ENCODE peak calls at places on chromosomes 4 and X, in four cellular contexts. One of them, this sample, is unnamed. For H3K27me3 and H3K4me1, the result is how much of the 10 kb centered on the place peaks cover.

GRCh38 chr4:147547314-147548056 is 66.6 kb downstream of the EDNRA start:
- DNase-seq in IMR-90: peak
- DNase-seq in left lung: no peak
- DNase-seq in right atrium auricular region: no peak
- DNase-seq in this sample: no peak

GRCh38 chr4:120850048-120850599 is 72.4 kb downstream of the PRDM5 start:
- DNase-seq in IMR-90: peak
- DNase-seq in left lung: no peak
- DNase-seq in right atrium auricular region: no peak
- DNase-seq in this sample: no peak

GRCh38 chr4:93897559-93897958 is 69.0 kb downstream of the ATOH1 start:
- DNase-seq in right atrium auricular region: no peak
- DNase-seq in left lung: no peak
- DNase-seq in IMR-90: no peak
- DNase-seq in this sample: peak

GRCh38 chr4:162872001-162872400 is 294.7 kb downstream of the NAF1 start:
- DNase-seq in IMR-90: no peak
- DNase-seq in left lung: no peak
- DNase-seq in right atrium auricular region: no peak
- DNase-seq in this sample: no peak

GRCh38 chr4:20493761-20494353 is 206.4 kb upstream of the PACRGL start:
- DNase-seq in left lung: no peak
- DNase-seq in right atrium auricular region: no peak
- DNase-seq in IMR-90: peak
- DNase-seq in this sample: no peak

GRCh38 chr4:156594619-156595018 is 377.0 kb downstream of the PDGFC start:
- DNase-seq in right atrium auricular region: no peak
- DNase-seq in IMR-90: no peak
- DNase-seq in left lung: no peak
- DNase-seq in this sample: no peak

GRCh38 chr4:176981551-176981950 is 188.8 kb upstream of the VEGFC start:
- DNase-seq in IMR-90: peak
- DNase-seq in left lung: no peak
- DNase-seq in right atrium auricular region: no peak
- DNase-seq in this sample: no peak

GRCh38 chrX:153968754-153969124 is 2.9 kb downstream of the HCFC1 start:
- DNase-seq in left lung: no peak
- DNase-seq in right atrium auricular region: no peak
- DNase-seq in IMR-90: no peak
- DNase-seq in this sample: peak

GRCh38 chr4:93829531-93830089 is 1.1 kb downstream of the ATOH1 start:
- DNase-seq in left lung: peak
- DNase-seq in right atrium auricular region: no peak
- DNase-seq in IMR-90: no peak
- DNase-seq in this sample: no peak

GRCh38 chrX:31714797-31715196 is 643.0 kb upstream of the FTHL17 start:
- DNase-seq in left lung: no peak
- DNase-seq in right atrium auricular region: no peak
- DNase-seq in IMR-90: no peak
- DNase-seq in this sample: no peak

GRCh38 chr4:4712800-4713528 is 146.5 kb upstream of the MSX1 start:
- DNase-seq in right atrium auricular region: no peak
- DNase-seq in left lung: no peak
- DNase-seq in IMR-90: no peak
- DNase-seq in this sample: no peak

GRCh38 chr4:47251363-47252135 is 212.0 kb downstream of the COMMD8 start:
- DNase-seq in IMR-90: no peak
- DNase-seq in right atrium auricular region: no peak
- DNase-seq in left lung: no peak
- DNase-seq in this sample: no peak

GRCh38 chr4:114879916-114880315 is 233.5 kb downstream of the NDST4 start:
- DNase-seq in right atrium auricular region: no peak
- DNase-seq in IMR-90: no peak
- DNase-seq in left lung: no peak
- DNase-seq in this sample: no peak

GRCh38 chrX:11998944-11999343 is 139.3 kb upstream of the FRMPD4 start:
- DNase-seq in left lung: no peak
- DNase-seq in IMR-90: no peak
- DNase-seq in right atrium auricular region: no peak
- DNase-seq in this sample: no peak

GRCh38 chr4:113064244-113064643 is 14.8 kb downstream of the ANK2 start:
- DNase-seq in IMR-90: no peak
- DNase-seq in right atrium auricular region: no peak
- DNase-seq in left lung: no peak
- DNase-seq in this sample: no peak

GRCh38 chr4:89492476-89493110 is 185.0 kb upstream of the GPRIN3 start:
- DNase-seq in IMR-90: peak
- DNase-seq in right atrium auricular region: no peak
- DNase-seq in left lung: no peak
- DNase-seq in this sample: no peak

GRCh38 chr4:78707793-78708192 is 68.4 kb upstream of the BMP2K start:
- DNase-seq in right atrium auricular region: no peak
- DNase-seq in IMR-90: no peak
- DNase-seq in left lung: no peak
- DNase-seq in this sample: no peak

GRCh38 chr4:113157086-113157857 is 107.8 kb downstream of the ANK2 start:
- DNase-seq in IMR-90: no peak
- DNase-seq in right atrium auricular region: no peak
- DNase-seq in left lung: no peak
- DNase-seq in this sample: no peak

GRCh38 chr4:6191448-6192130 is 8.8 kb downstream of the JAKMIP1 start:
- DNase-seq in IMR-90: no peak
- DNase-seq in right atrium auricular region: no peak
- DNase-seq in left lung: no peak
- DNase-seq in this sample: no peak

GRCh38 chr4:113683143-113683542 is 78.4 kb downstream of the CAMK2D start:
- DNase-seq in IMR-90: no peak
- DNase-seq in left lung: no peak
- DNase-seq in right atrium auricular region: no peak
- DNase-seq in this sample: peak

GRCh38 chr4:32148120-32148666 is 1428.0 kb downstream of the PCDH7 start:
- DNase-seq in right atrium auricular region: no peak
- DNase-seq in left lung: no peak
- DNase-seq in IMR-90: no peak
- DNase-seq in this sample: no peak

GRCh38 chrX:107659286-107659685 is 31.0 kb downstream of the PRPS1 start:
- DNase-seq in left lung: no peak
- DNase-seq in right atrium auricular region: no peak
- DNase-seq in IMR-90: no peak
- DNase-seq in this sample: no peak

GRCh38 chr4:139007640-139008039 is 7.9 kb upstream of the NOCT start:
- DNase-seq in IMR-90: no peak
- DNase-seq in right atrium auricular region: no peak
- DNase-seq in left lung: no peak
- DNase-seq in this sample: no peak

GRCh38 chrX:32392655-32393054 is 818.7 kb downstream of the DMD start:
- DNase-seq in left lung: no peak
- DNase-seq in right atrium auricular region: no peak
- DNase-seq in IMR-90: no peak
- DNase-seq in this sample: no peak

GRCh38 chrX:18630956-18631355 is 41.0 kb downstream of the RS1 start:
- DNase-seq in left lung: no peak
- DNase-seq in right atrium auricular region: no peak
- DNase-seq in IMR-90: no peak
- DNase-seq in this sample: no peak

GRCh38 chrX:119410027-119410819 is 11.1 kb downstream of the SLC25A43 start:
- DNase-seq in IMR-90: peak
- DNase-seq in right atrium auricular region: peak
- DNase-seq in left lung: peak
- DNase-seq in this sample: peak

GRCh38 chr4:112119358-112119783 is 25.9 kb upstream of the FAM241A start:
- DNase-seq in left lung: no peak
- DNase-seq in right atrium auricular region: no peak
- DNase-seq in IMR-90: no peak
- DNase-seq in this sample: no peak

GRCh38 chr4:8892556-8893226 is 21.1 kb upstream of the HMX1 start:
- DNase-seq in IMR-90: no peak
- DNase-seq in left lung: no peak
- DNase-seq in right atrium auricular region: no peak
- DNase-seq in this sample: no peak

GRCh38 chr4:8888856-8889255 is 17.2 kb upstream of the HMX1 start:
- DNase-seq in right atrium auricular region: no peak
- DNase-seq in IMR-90: no peak
- DNase-seq in left lung: no peak
- DNase-seq in this sample: no peak

GRCh38 chr4:8891646-8892555 is 20.3 kb upstream of the HMX1 start:
- DNase-seq in left lung: no peak
- DNase-seq in IMR-90: no peak
- DNase-seq in right atrium auricular region: no peak
- DNase-seq in this sample: no peak

GRCh38 chr4:8893227-8893623 is 21.6 kb upstream of the HMX1 start:
- DNase-seq in right atrium auricular region: no peak
- DNase-seq in IMR-90: no peak
- DNase-seq in left lung: no peak
- DNase-seq in this sample: no peak

GRCh38 chr4:8891255-8891645 is 19.6 kb upstream of the HMX1 start:
- DNase-seq in left lung: no peak
- DNase-seq in IMR-90: peak
- DNase-seq in right atrium auricular region: no peak
- DNase-seq in this sample: no peak
- H3K27me3 ChIP-seq in left lung: half or more
- H3K27me3 ChIP-seq in IMR-90: under half
- H3K27me3 ChIP-seq in right atrium auricular region: under half
- H3K27me3 ChIP-seq in this sample: under half

DNA sequence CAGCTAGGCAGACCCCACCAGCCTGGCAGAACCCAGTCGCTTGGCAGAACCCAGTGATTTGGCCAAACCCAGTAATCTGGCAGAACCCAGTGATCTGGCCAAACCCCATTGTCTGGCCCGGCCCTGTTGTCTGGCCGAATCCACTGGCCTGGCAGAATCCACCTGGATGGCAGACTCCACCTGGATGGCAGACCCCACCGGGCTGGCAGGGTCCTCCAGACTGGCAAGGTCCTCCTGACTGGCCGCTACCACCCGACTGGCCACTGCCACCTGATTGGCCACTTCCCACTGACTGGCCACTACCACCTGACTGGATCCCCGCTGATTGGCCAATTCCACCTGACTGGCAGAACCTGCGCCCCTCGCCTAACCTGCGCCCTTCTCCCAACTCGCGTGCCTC is 3.2 kb downstream of the MAGED1 start:
- DNase-seq in left lung: peak
- DNase-seq in right atrium auricular region: no peak
- DNase-seq in IMR-90: no peak
- DNase-seq in this sample: no peak
- H3K4me1 ChIP-seq in left lung: under half
- H3K4me1 ChIP-seq in right atrium auricular region: under half
- H3K4me1 ChIP-seq in IMR-90: under half
- H3K4me1 ChIP-seq in this sample: under half

GRCh38 chr4:81452452-81453011 is 19.2 kb downstream of the RASGEF1B start:
- DNase-seq in left lung: no peak
- DNase-seq in IMR-90: peak
- DNase-seq in right atrium auricular region: no peak
- DNase-seq in this sample: no peak
- H3K27ac ChIP-seq in left lung: no peak
- H3K27ac ChIP-seq in IMR-90: no peak
- H3K27ac ChIP-seq in right atrium auricular region: no peak
- H3K27ac ChIP-seq in this sample: no peak

GRCh38 chrX:140507982-140508305 is 3.1 kb upstream of the SOX3 start:
- DNase-seq in right atrium auricular region: no peak
- DNase-seq in IMR-90: no peak
- DNase-seq in left lung: no peak
- DNase-seq in this sample: no peak

GRCh38 chrX:140504371-140505324 is at the start of gene SOX3:
- DNase-seq in right atrium auricular region: no peak
- DNase-seq in IMR-90: no peak
- DNase-seq in left lung: no peak
- DNase-seq in this sample: no peak

GRCh38 chrX:140503714-140504351 is 1.0 kb downstream of the SOX3 start:
- DNase-seq in IMR-90: peak
- DNase-seq in right atrium auricular region: no peak
- DNase-seq in left lung: peak
- DNase-seq in this sample: no peak

GRCh38 chrX:140507223-140507981 is 2.5 kb upstream of the SOX3 start:
- DNase-seq in IMR-90: no peak
- DNase-seq in left lung: no peak
- DNase-seq in right atrium auricular region: no peak
- DNase-seq in this sample: no peak

DNA sequence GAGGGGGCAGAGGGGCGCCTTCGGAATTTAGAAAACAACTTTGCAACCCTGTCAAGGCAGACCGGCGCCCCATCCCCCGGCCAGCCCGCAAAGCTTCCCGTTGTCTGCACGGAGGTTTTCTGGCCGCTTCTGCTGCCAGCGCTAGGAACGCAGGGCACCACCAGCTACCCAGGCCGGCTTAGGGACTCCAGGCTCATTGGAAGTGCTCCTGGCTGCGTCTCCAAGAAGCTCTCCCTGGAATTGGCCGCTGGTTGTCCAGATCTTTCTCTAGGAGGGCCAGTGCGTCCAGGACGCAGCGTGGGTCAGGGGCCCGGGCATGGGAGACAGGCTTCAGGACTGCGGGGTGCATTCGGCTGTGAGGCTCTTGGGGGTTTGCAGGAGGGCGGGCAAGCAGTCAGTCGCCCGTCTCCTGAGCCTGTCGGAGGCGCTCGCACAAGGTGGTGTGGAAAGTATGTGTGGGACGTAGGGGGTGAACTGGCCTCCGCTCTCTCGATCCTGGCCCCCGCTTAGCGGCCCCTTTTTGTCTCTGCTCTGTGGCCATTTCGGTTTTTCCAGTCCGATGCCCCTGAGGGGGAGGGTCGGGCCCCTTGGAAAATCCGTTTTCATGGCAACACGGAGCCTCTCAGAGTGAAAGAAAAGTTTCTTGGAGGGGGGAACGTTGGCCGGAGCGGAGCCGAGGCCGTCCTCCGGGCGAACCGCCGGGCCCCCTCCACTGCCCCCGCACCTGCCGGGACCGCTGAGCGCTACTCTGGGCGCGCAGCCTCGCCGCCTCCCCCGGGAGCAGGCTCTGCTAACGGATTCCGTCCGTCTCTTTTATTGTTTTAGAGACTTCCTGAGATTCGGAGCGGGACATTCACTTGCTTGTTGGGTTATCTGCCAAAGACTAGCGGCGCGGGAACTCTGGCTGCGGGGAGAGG is 810 bp upstream of the SOX3 start:
- DNase-seq in right atrium auricular region: no peak
- DNase-seq in left lung: no peak
- DNase-seq in IMR-90: no peak
- DNase-seq in this sample: no peak
- H3K27me3 ChIP-seq in right atrium auricular region: under half
- H3K27me3 ChIP-seq in left lung: half or more
- H3K27me3 ChIP-seq in IMR-90: half or more
- H3K27me3 ChIP-seq in this sample: under half

GRCh38 chr4:184350964-184351363 is 123.4 kb downstream of the IRF2 start:
- DNase-seq in IMR-90: no peak
- DNase-seq in left lung: no peak
- DNase-seq in right atrium auricular region: no peak
- DNase-seq in this sample: no peak

GRCh38 chr4:184350213-184350817 is 124.0 kb downstream of the IRF2 start:
- DNase-seq in right atrium auricular region: peak
- DNase-seq in left lung: no peak
- DNase-seq in IMR-90: no peak
- DNase-seq in this sample: no peak

GRCh38 chr4:184352891-184353290 is 121.5 kb downstream of the IRF2 start:
- DNase-seq in right atrium auricular region: no peak
- DNase-seq in IMR-90: no peak
- DNase-seq in left lung: no peak
- DNase-seq in this sample: no peak

GRCh38 chr4:184349283-184350039 is 124.9 kb downstream of the IRF2 start:
- DNase-seq in IMR-90: no peak
- DNase-seq in right atrium auricular region: no peak
- DNase-seq in left lung: no peak
- DNase-seq in this sample: peak

GRCh38 chr4:184351560-184352451 is 122.5 kb downstream of the IRF2 start:
- DNase-seq in right atrium auricular region: peak
- DNase-seq in left lung: no peak
- DNase-seq in IMR-90: no peak
- DNase-seq in this sample: no peak
- H3K4me1 ChIP-seq in right atrium auricular region: under half
- H3K4me1 ChIP-seq in left lung: under half
- H3K4me1 ChIP-seq in IMR-90: under half
- H3K4me1 ChIP-seq in this sample: under half